ENCODE peak calls at places on chromosome 21, in six cellular contexts. Y, L, U, A, N and S are unnamed samples. For H3K36me3, the result is how much of the 10 kb centered on the place peaks cover.

GRCh38 chr21:41764558-41765392 is 2.1 kb downstream of the RIPK4 start:
- DNase-seq in Y (no peak), L (peak), U (peak), A (peak), N (no peak), S (peak)

GRCh38 chr21:41583274-41583790 is 75.4 kb upstream of the TMPRSS2 start:
- DNase-seq in Y (no peak), L (peak), U (peak), A (peak), N (no peak), S (peak)

GRCh38 chr21:34336756-34337391 is 26.9 kb upstream of the KCNE2 start:
- DNase-seq in Y (no peak), L (peak), U (no peak), A (no peak), N (no peak), S (no peak)

GRCh38 chr21:42236693-42237092 is 17.8 kb downstream of the ABCG1 start:
- DNase-seq in Y (no peak), L (no peak), U (no peak), A (no peak), N (no peak), S (no peak)

GRCh38 chr21:38159355-38159754 is 97.4 kb upstream of the KCNJ15 start:
- DNase-seq in Y (peak), L (peak), U (peak), A (peak), N (peak), S (peak)

GRCh38 chr21:31675960-31676359 is 16.5 kb downstream of the SOD1 start:
- DNase-seq in Y (no peak), L (no peak), U (no peak), A (no peak), N (no peak), S (no peak)

GRCh38 chr21:42351626-42352432 is 1.0 kb upstream of the TFF2 start:
- DNase-seq in Y (no peak), L (no peak), U (no peak), A (no peak), N (no peak), S (no peak)

GRCh38 chr21:31332525-31332924 is 11.5 kb downstream of the TIAM1 start:
- DNase-seq in Y (no peak), L (no peak), U (no peak), A (no peak), N (no peak), S (no peak)

GRCh38 chr21:30227633-30228404 is 11.9 kb upstream of the CLDN8 start:
- DNase-seq in Y (no peak), L (peak), U (peak), A (peak), N (no peak), S (no peak)

GRCh38 chr21:17466166-17466565 is 46.7 kb upstream of the CXADR start:
- DNase-seq in Y (no peak), L (peak), U (peak), A (peak), N (no peak), S (no peak)

GRCh38 chr21:27143476-27143875 is 176.6 kb upstream of the ADAMTS5 start:
- DNase-seq in Y (no peak), L (no peak), U (no peak), A (no peak), N (no peak), S (no peak)

GRCh38 chr21:26093094-26093493 is 77.5 kb downstream of the APP start:
- DNase-seq in Y (no peak), L (peak), U (peak), A (peak), N (no peak), S (no peak)

GRCh38 chr21:39318091-39318959 is 4.9 kb upstream of the BRWD1 start:
- DNase-seq in Y (no peak), L (no peak), U (no peak), A (no peak), N (no peak), S (no peak)

GRCh38 chr21:37587203-37587602 is 220.6 kb downstream of the DYRK1A start:
- DNase-seq in Y (no peak), L (no peak), U (no peak), A (no peak), N (no peak), S (no peak)

GRCh38 chr21:25149022-25149421 is 458.3 kb downstream of the MRPL39 start:
- DNase-seq in Y (no peak), L (no peak), U (no peak), A (no peak), N (no peak), S (no peak)

GRCh38 chr21:18245493-18245967 is 897 bp downstream of the CHODL start:
- DNase-seq in Y (no peak), L (no peak), U (no peak), A (no peak), N (peak), S (peak)

GRCh38 chr21:39805983-39806382 is 61.0 kb downstream of the IGSF5 start:
- DNase-seq in Y (no peak), L (peak), U (peak), A (peak), N (no peak), S (no peak)

GRCh38 chr21:26852422-26852821 is 7.2 kb upstream of the ADAMTS1 start:
- DNase-seq in Y (no peak), L (no peak), U (no peak), A (no peak), N (peak), S (no peak)

GRCh38 chr21:30831194-30831765 is 1.7 kb upstream of the KRTAP7-1 start:
- DNase-seq in Y (no peak), L (peak), U (peak), A (peak), N (peak), S (peak)

GRCh38 chr21:42496839-42497202 is 797 bp upstream of the RSPH1 start:
- DNase-seq in Y (no peak), L (no peak), U (no peak), A (no peak), N (peak), S (peak)

GRCh38 chr21:38806153-38806941 is 618 bp downstream of the ETS2 start:
- DNase-seq in Y (no peak), L (no peak), U (no peak), A (no peak), N (peak), S (peak)

GRCh38 chr21:39840373-39841097 is 26.7 kb upstream of the PCP4 start:
- DNase-seq in Y (no peak), L (no peak), U (no peak), A (no peak), N (no peak), S (no peak)

GRCh38 chr21:41786521-41786987 is 19.7 kb upstream of the RIPK4 start:
- DNase-seq in Y (no peak), L (peak), U (peak), A (peak), N (no peak), S (no peak)

GRCh38 chr21:19853709-19854575 is 1144.3 kb upstream of the NCAM2 start:
- DNase-seq in Y (no peak), L (no peak), U (no peak), A (no peak), N (no peak), S (peak)

GRCh38 chr21:41294548-41295231 is 21.9 kb upstream of the FAM3B start:
- DNase-seq in Y (no peak), L (peak), U (no peak), A (no peak), N (no peak), S (no peak)

GRCh38 chr21:41806773-41807172 is 39.9 kb upstream of the RIPK4 start:
- DNase-seq in Y (no peak), L (no peak), U (no peak), A (no peak), N (no peak), S (no peak)

GRCh38 chr21:37281579-37281978 is 14.4 kb upstream of the VPS26C start:
- DNase-seq in Y (no peak), L (no peak), U (no peak), A (no peak), N (no peak), S (peak)

GRCh38 chr21:14548751-14549150 is 2.6 kb upstream of the SAMSN1 start:
- DNase-seq in Y (no peak), L (peak), U (peak), A (peak), N (no peak), S (no peak)
- H3K4me3 ChIP-seq in Y (no peak), L (no peak), U (no peak), A (no peak), N (no peak), S (no peak)

DNA sequence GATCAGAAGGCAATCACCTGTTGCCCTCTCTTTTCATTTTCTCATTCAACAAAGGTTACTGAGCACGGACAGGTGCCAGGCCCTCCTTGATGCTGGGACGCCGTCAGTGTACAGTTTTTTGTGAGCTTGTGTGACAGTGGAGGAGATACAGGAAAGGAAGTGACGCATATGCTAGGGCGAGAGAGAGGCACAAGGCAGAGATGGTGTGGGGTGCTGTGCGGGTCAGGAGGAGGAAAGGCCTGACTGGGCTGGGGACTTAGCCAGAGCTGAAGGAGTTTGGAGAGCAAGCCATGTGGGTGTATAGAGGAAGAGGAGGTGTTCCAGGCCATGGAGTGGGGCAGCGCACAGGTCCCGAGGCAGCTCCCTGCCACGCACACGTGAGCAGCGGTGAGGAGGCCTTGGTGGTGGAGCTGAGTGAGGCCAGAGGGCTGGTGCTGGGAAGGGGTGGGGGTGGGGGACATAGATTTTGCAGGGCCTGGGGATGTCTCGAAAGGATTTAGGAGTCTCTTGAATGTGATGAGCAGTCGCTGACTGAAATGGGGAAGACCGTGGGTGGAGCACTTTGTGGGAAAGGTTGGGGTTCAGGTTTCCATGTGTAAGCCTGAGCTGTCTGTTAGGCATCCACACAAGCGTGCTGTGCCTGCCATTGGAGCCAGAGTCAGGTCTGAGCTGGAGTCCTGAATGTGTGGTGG is 46.0 kb downstream of the TRAPPC10 start:
- DNase-seq in Y (no peak), L (no peak), U (no peak), A (no peak), N (no peak), S (no peak)
- H3K36me3 ChIP-seq in Y (half or more), L (under half), U (under half), A (under half), N (under half), S (under half)

GRCh38 chr21:15050588-15051377 is 14.0 kb downstream of the NRIP1 start:
- DNase-seq in Y (no peak), L (no peak), U (no peak), A (no peak), N (no peak), S (peak)
- H3K4me3 ChIP-seq in Y (no peak), L (no peak), U (no peak), A (no peak), N (peak), S (no peak)

GRCh38 chr21:46187251-46187650 is 3.0 kb upstream of the SPATC1L start:
- DNase-seq in Y (no peak), L (no peak), U (no peak), A (no peak), N (no peak), S (no peak)
- H3K36me3 ChIP-seq in Y (under half), L (under half), U (under half), A (under half), N (under half), S (under half)

GRCh38 chr21:45544449-45545235 is 2.4 kb upstream of the SLC19A1 start:
- DNase-seq in Y (no peak), L (no peak), U (no peak), A (no peak), N (no peak), S (peak)

GRCh38 chr21:45543371-45543709 is 1.1 kb upstream of the SLC19A1 start:
- DNase-seq in Y (no peak), L (no peak), U (no peak), A (no peak), N (no peak), S (no peak)

GRCh38 chr21:45542667-45543370 is 579 bp upstream of the SLC19A1 start:
- DNase-seq in Y (no peak), L (no peak), U (no peak), A (no peak), N (no peak), S (peak)

GRCh38 chr21:45545236-45545570 is 3.0 kb upstream of the SLC19A1 start:
- DNase-seq in Y (no peak), L (no peak), U (no peak), A (no peak), N (no peak), S (no peak)

GRCh38 chr21:45543710-45544448 is 1.6 kb upstream of the SLC19A1 start:
- DNase-seq in Y (no peak), L (no peak), U (no peak), A (no peak), N (no peak), S (peak)
- H3K4me3 ChIP-seq in Y (no peak), L (no peak), U (no peak), A (no peak), N (no peak), S (no peak)

GRCh38 chr21:33281101-33281652 is 15.0 kb downstream of the IL10RB start:
- DNase-seq in Y (no peak), L (no peak), U (no peak), A (no peak), N (no peak), S (no peak)
- H3K36me3 ChIP-seq in Y (half or more), L (under half), U (under half), A (under half), N (under half), S (under half)

DNA sequence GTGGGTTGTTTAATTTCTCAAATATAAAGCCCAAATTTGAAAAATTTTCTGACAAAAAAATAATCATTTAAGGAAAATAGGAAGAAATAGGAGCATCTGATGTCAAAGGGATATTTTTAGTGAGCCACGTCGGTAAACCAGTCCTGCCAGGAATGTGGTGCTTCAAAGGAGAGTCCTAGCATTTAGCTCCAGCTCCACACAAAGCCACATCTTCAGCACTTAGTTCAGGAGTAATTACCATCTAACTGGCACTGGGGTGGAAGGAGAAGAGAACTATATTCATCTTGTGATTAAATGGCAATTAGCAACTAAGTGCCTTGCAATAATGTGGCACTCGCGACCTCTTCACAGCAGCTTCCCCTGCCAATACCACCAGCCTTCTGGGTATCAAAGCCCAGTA is 409.2 kb downstream of the SETD4 start:
- DNase-seq in Y (no peak), L (no peak), U (no peak), A (no peak), N (peak), S (no peak)
- H3K4me3 ChIP-seq in Y (no peak), L (no peak), U (no peak), A (no peak), N (no peak), S (no peak)